ENCODE peak calls at places on chromosomes 4 and X, in nine cellular contexts. One of them, this sample, is unnamed.

GRCh38 chr4:31391976-31392375 is 671.8 kb downstream of the PCDH7 start:
- DNase-seq in PC-9: no peak
- DNase-seq in HCT116: no peak
- DNase-seq in H9: no peak
- DNase-seq in HepG2: no peak
- DNase-seq in IMR-90: no peak
- DNase-seq in mesenchymal stem cell: no peak
- DNase-seq in neuronal stem cell: no peak
- DNase-seq in endothelial cell of umbilical vein: no peak
- DNase-seq in this sample: no peak

GRCh38 chrX:154436597-154437397 is at the start of gene GDI1:
- DNase-seq in PC-9: no peak
- DNase-seq in HCT116: no peak
- DNase-seq in H9: peak; percentile 54
- DNase-seq in HepG2: no peak
- DNase-seq in IMR-90: peak; percentile 22
- DNase-seq in mesenchymal stem cell: peak; percentile 62
- DNase-seq in neuronal stem cell: no peak
- DNase-seq in endothelial cell of umbilical vein: no peak
- DNase-seq in this sample: peak; percentile 70

GRCh38 chr4:82097504-82097903 is 276.3 kb downstream of the HNRNPD start:
- DNase-seq in PC-9: no peak
- DNase-seq in HCT116: no peak
- DNase-seq in H9: no peak
- DNase-seq in HepG2: no peak
- DNase-seq in IMR-90: no peak
- DNase-seq in mesenchymal stem cell: no peak
- DNase-seq in neuronal stem cell: no peak
- DNase-seq in endothelial cell of umbilical vein: no peak
- DNase-seq in this sample: no peak

GRCh38 chr4:184538023-184538599 is 63.8 kb upstream of the IRF2 start:
- DNase-seq in PC-9: peak; percentile 65
- DNase-seq in HCT116: peak; percentile 66
- DNase-seq in H9: no peak
- DNase-seq in HepG2: peak; percentile 85
- DNase-seq in IMR-90: peak; percentile 90
- DNase-seq in mesenchymal stem cell: peak; percentile 92
- DNase-seq in neuronal stem cell: peak; percentile 70
- DNase-seq in endothelial cell of umbilical vein: peak; percentile 92
- DNase-seq in this sample: peak; percentile 41

GRCh38 chr4:172011196-172011595 is 198.0 kb downstream of the GALNTL6 start:
- DNase-seq in PC-9: no peak
- DNase-seq in HCT116: no peak
- DNase-seq in H9: no peak
- DNase-seq in HepG2: no peak
- DNase-seq in IMR-90: no peak
- DNase-seq in mesenchymal stem cell: no peak
- DNase-seq in neuronal stem cell: no peak
- DNase-seq in endothelial cell of umbilical vein: no peak
- DNase-seq in this sample: peak; percentile 49

GRCh38 chrX:1153940-1154339 is 58.5 kb downstream of the CRLF2 start:
- DNase-seq in PC-9: peak; percentile 43
- DNase-seq in HCT116: no peak
- DNase-seq in H9: no peak
- DNase-seq in HepG2: no peak
- DNase-seq in IMR-90: no peak
- DNase-seq in mesenchymal stem cell: no peak
- DNase-seq in neuronal stem cell: no peak
- DNase-seq in endothelial cell of umbilical vein: no peak
- DNase-seq in this sample: no peak

GRCh38 chr4:170853422-170854021 is 763.8 kb upstream of the AADAT start:
- DNase-seq in PC-9: no peak
- DNase-seq in HCT116: peak; percentile 48
- DNase-seq in H9: peak; percentile 71
- DNase-seq in HepG2: peak; percentile 19
- DNase-seq in IMR-90: no peak
- DNase-seq in mesenchymal stem cell: peak; percentile 51
- DNase-seq in neuronal stem cell: peak; percentile 31
- DNase-seq in endothelial cell of umbilical vein: no peak
- DNase-seq in this sample: peak; percentile 80

GRCh38 chrX:16487620-16488380 is 162.2 kb upstream of the S100G start:
- DNase-seq in PC-9: no peak
- DNase-seq in HCT116: no peak
- DNase-seq in H9: no peak
- DNase-seq in HepG2: no peak
- DNase-seq in IMR-90: peak; percentile 66
- DNase-seq in mesenchymal stem cell: peak; percentile 5
- DNase-seq in neuronal stem cell: no peak
- DNase-seq in endothelial cell of umbilical vein: no peak
- DNase-seq in this sample: no peak

GRCh38 chr4:24686866-24687672 is 102.7 kb upstream of the DHX15 start:
- DNase-seq in PC-9: peak; percentile 44
- DNase-seq in HCT116: peak; percentile 36
- DNase-seq in H9: peak; percentile 66
- DNase-seq in HepG2: peak; percentile 17
- DNase-seq in IMR-90: no peak
- DNase-seq in mesenchymal stem cell: no peak
- DNase-seq in neuronal stem cell: peak; percentile 18
- DNase-seq in endothelial cell of umbilical vein: peak; percentile 11
- DNase-seq in this sample: peak; percentile 78

GRCh38 chr4:147049940-147050852 is 104.5 kb upstream of the TTC29 start:
- DNase-seq in PC-9: no peak
- DNase-seq in HCT116: no peak
- DNase-seq in H9: no peak
- DNase-seq in HepG2: no peak
- DNase-seq in IMR-90: peak; percentile 56
- DNase-seq in mesenchymal stem cell: peak; percentile 20
- DNase-seq in neuronal stem cell: no peak
- DNase-seq in endothelial cell of umbilical vein: no peak
- DNase-seq in this sample: no peak

GRCh38 chr4:52643846-52644245 is 15.3 kb downstream of the USP46 start:
- DNase-seq in PC-9: no peak
- DNase-seq in HCT116: peak; percentile 4
- DNase-seq in H9: no peak
- DNase-seq in HepG2: peak; percentile 34
- DNase-seq in IMR-90: peak; percentile 78
- DNase-seq in mesenchymal stem cell: peak; percentile 69
- DNase-seq in neuronal stem cell: no peak
- DNase-seq in endothelial cell of umbilical vein: peak; percentile 44
- DNase-seq in this sample: no peak

GRCh38 chr4:66554844-66555243 is 884.6 kb upstream of the EPHA5 start:
- DNase-seq in PC-9: no peak
- DNase-seq in HCT116: no peak
- DNase-seq in H9: no peak
- DNase-seq in HepG2: no peak
- DNase-seq in IMR-90: no peak
- DNase-seq in mesenchymal stem cell: no peak
- DNase-seq in neuronal stem cell: no peak
- DNase-seq in endothelial cell of umbilical vein: no peak
- DNase-seq in this sample: no peak

GRCh38 chr4:67531349-67531748 is 14.0 kb downstream of the CENPC start:
- DNase-seq in PC-9: no peak
- DNase-seq in HCT116: no peak
- DNase-seq in H9: no peak
- DNase-seq in HepG2: no peak
- DNase-seq in IMR-90: no peak
- DNase-seq in mesenchymal stem cell: no peak
- DNase-seq in neuronal stem cell: no peak
- DNase-seq in endothelial cell of umbilical vein: no peak
- DNase-seq in this sample: no peak

GRCh38 chr4:95377511-95377910 is 171.3 kb downstream of the UNC5C start:
- DNase-seq in PC-9: no peak
- DNase-seq in HCT116: no peak
- DNase-seq in H9: no peak
- DNase-seq in HepG2: no peak
- DNase-seq in IMR-90: no peak
- DNase-seq in mesenchymal stem cell: no peak
- DNase-seq in neuronal stem cell: no peak
- DNase-seq in endothelial cell of umbilical vein: no peak
- DNase-seq in this sample: no peak

GRCh38 chr4:168631241-168632151 is 134.6 kb downstream of the PALLD start:
- DNase-seq in PC-9: peak; percentile 66
- DNase-seq in HCT116: no peak
- DNase-seq in H9: peak; percentile 73
- DNase-seq in HepG2: no peak
- DNase-seq in IMR-90: peak; percentile 55
- DNase-seq in mesenchymal stem cell: peak; percentile 80
- DNase-seq in neuronal stem cell: peak; percentile 83
- DNase-seq in endothelial cell of umbilical vein: peak; percentile 72
- DNase-seq in this sample: peak; percentile 87

GRCh38 chr4:136524039-136524438 is 1008.3 kb downstream of the PCDH18 start:
- DNase-seq in PC-9: no peak
- DNase-seq in HCT116: no peak
- DNase-seq in H9: no peak
- DNase-seq in HepG2: no peak
- DNase-seq in IMR-90: no peak
- DNase-seq in mesenchymal stem cell: no peak
- DNase-seq in neuronal stem cell: no peak
- DNase-seq in endothelial cell of umbilical vein: no peak
- DNase-seq in this sample: no peak

GRCh38 chr4:4541040-4541631 is 712 bp downstream of the STX18 start:
- DNase-seq in PC-9: peak; percentile 89
- DNase-seq in HCT116: no peak
- DNase-seq in H9: no peak
- DNase-seq in HepG2: peak; percentile 60
- DNase-seq in IMR-90: peak; percentile 65
- DNase-seq in mesenchymal stem cell: peak; percentile 86
- DNase-seq in neuronal stem cell: no peak
- DNase-seq in endothelial cell of umbilical vein: peak; percentile 50
- DNase-seq in this sample: no peak

GRCh38 chr4:88043001-88043400 is 35.6 kb downstream of the PKD2 start:
- DNase-seq in PC-9: no peak
- DNase-seq in HCT116: no peak
- DNase-seq in H9: no peak
- DNase-seq in HepG2: no peak
- DNase-seq in IMR-90: no peak
- DNase-seq in mesenchymal stem cell: no peak
- DNase-seq in neuronal stem cell: no peak
- DNase-seq in endothelial cell of umbilical vein: peak; percentile 59
- DNase-seq in this sample: no peak

GRCh38 chr4:166875821-166876220 is 358.5 kb downstream of the SPOCK3 start:
- DNase-seq in PC-9: no peak
- DNase-seq in HCT116: no peak
- DNase-seq in H9: no peak
- DNase-seq in HepG2: no peak
- DNase-seq in IMR-90: no peak
- DNase-seq in mesenchymal stem cell: no peak
- DNase-seq in neuronal stem cell: peak; percentile 8
- DNase-seq in endothelial cell of umbilical vein: no peak
- DNase-seq in this sample: peak; percentile 27

GRCh38 chr4:2482192-2482591 is 13.3 kb downstream of the RNF4 start:
- DNase-seq in PC-9: no peak
- DNase-seq in HCT116: no peak
- DNase-seq in H9: no peak
- DNase-seq in HepG2: no peak
- DNase-seq in IMR-90: no peak
- DNase-seq in mesenchymal stem cell: no peak
- DNase-seq in neuronal stem cell: no peak
- DNase-seq in endothelial cell of umbilical vein: no peak
- DNase-seq in this sample: no peak
- H3K4me1 ChIP-seq in PC-9: no peaks in the 10 kb centered on the region
- H3K4me1 ChIP-seq in HCT116: no peaks in the 10 kb centered on the region
- H3K4me1 ChIP-seq in H9: peaks cover 2% of the 10 kb centered on the region
- H3K4me1 ChIP-seq in HepG2: peaks cover 62% of the 10 kb centered on the region
- H3K4me1 ChIP-seq in IMR-90: peaks cover 3% of the 10 kb centered on the region
- H3K4me1 ChIP-seq in mesenchymal stem cell: peaks cover 15% of the 10 kb centered on the region
- H3K4me1 ChIP-seq in neuronal stem cell: no peaks in the 10 kb centered on the region
- H3K4me1 ChIP-seq in endothelial cell of umbilical vein: peaks cover 31% of the 10 kb centered on the region
- H3K4me1 ChIP-seq in this sample: peaks cover 69% of the 10 kb centered on the region

DNA sequence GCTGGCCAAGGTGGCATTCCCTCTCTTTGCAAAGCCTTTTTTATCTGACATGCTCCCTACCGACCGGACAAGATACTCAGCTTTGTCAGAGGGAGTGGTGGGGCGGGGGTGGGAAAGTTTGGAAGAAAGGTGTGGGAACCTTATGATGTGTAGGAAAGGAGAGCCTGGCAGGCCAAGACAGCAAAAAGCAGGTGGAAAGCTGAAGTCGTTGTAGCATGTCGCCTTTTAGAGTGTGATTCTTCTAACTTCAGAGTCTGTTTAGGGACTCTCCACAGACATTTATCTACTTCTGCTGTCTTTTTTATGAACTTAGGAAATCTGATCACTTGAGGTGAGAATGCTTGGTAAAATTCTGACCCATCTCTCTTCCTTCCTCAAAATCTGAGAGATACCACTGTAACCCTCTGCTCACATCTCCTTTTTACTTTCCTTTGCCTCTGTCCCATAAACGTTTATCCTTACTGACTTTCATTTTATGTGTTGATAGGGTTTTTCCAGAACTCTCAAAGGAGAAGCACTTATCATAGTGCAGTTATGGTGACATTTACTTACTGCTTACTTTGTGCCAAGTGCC is 8.2 kb upstream of the RUFY3 start:
- DNase-seq in PC-9: no peak
- DNase-seq in HCT116: no peak
- DNase-seq in H9: no peak
- DNase-seq in HepG2: no peak
- DNase-seq in IMR-90: no peak
- DNase-seq in mesenchymal stem cell: no peak
- DNase-seq in neuronal stem cell: no peak
- DNase-seq in endothelial cell of umbilical vein: no peak
- DNase-seq in this sample: peak; percentile 38
- H2AFZ ChIP-seq in PC-9: no peak overlapping the region
- H2AFZ ChIP-seq in HCT116: no peak overlapping the region
- H2AFZ ChIP-seq in H9: no peak overlapping the region
- H2AFZ ChIP-seq in HepG2: no peak overlapping the region
- H2AFZ ChIP-seq in IMR-90: no peak overlapping the region
- H2AFZ ChIP-seq in mesenchymal stem cell: no peak overlapping the region
- H2AFZ ChIP-seq in neuronal stem cell: no peak overlapping the region
- H2AFZ ChIP-seq in endothelial cell of umbilical vein: no peak overlapping the region
- H2AFZ ChIP-seq in this sample: no peak overlapping the region

GRCh38 chr4:1243451-1244080 is 5.4 kb downstream of the CTBP1 start:
- DNase-seq in PC-9: no peak
- DNase-seq in HCT116: no peak
- DNase-seq in H9: peak; percentile 27
- DNase-seq in HepG2: no peak
- DNase-seq in IMR-90: no peak
- DNase-seq in mesenchymal stem cell: no peak
- DNase-seq in neuronal stem cell: no peak
- DNase-seq in endothelial cell of umbilical vein: no peak
- DNase-seq in this sample: no peak
- H3K4me1 ChIP-seq in PC-9: peaks cover 16% of the 10 kb centered on the region
- H3K4me1 ChIP-seq in HCT116: peaks cover 9% of the 10 kb centered on the region
- H3K4me1 ChIP-seq in H9: no peaks in the 10 kb centered on the region
- H3K4me1 ChIP-seq in HepG2: peaks cover 25% of the 10 kb centered on the region
- H3K4me1 ChIP-seq in IMR-90: peaks cover 16% of the 10 kb centered on the region
- H3K4me1 ChIP-seq in mesenchymal stem cell: peaks cover 60% of the 10 kb centered on the region
- H3K4me1 ChIP-seq in neuronal stem cell: peaks cover 11% of the 10 kb centered on the region
- H3K4me1 ChIP-seq in endothelial cell of umbilical vein: peaks cover 14% of the 10 kb centered on the region
- H3K4me1 ChIP-seq in this sample: peaks cover 4% of the 10 kb centered on the region

DNA sequence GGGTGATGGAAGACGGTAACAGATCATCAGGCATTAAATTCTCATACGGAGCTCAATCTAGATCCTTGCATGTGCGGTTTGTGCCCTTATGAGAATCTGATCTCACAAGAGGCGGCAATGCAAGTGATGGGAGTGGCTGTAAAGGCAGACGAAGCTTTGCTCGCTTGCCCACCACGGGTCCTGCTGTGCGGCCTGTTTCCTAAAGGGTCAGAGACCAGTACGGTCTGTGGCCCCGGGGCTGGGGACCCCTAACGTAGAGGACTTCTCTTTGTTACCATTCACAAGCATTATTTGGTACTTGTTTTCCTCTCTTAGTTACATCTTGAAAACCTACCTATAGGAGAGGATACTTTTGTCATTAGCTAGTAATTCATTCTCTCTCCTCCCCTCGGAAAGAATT is 221.0 kb downstream of the ADAM29 start:
- DNase-seq in PC-9: no peak
- DNase-seq in HCT116: no peak
- DNase-seq in H9: no peak
- DNase-seq in HepG2: no peak
- DNase-seq in IMR-90: no peak
- DNase-seq in mesenchymal stem cell: no peak
- DNase-seq in neuronal stem cell: no peak
- DNase-seq in endothelial cell of umbilical vein: no peak
- DNase-seq in this sample: peak; percentile 1
- H2AFZ ChIP-seq in PC-9: no peak overlapping the region
- H2AFZ ChIP-seq in HCT116: no peak overlapping the region
- H2AFZ ChIP-seq in H9: no peak overlapping the region
- H2AFZ ChIP-seq in HepG2: no peak overlapping the region
- H2AFZ ChIP-seq in IMR-90: no peak overlapping the region
- H2AFZ ChIP-seq in mesenchymal stem cell: no peak overlapping the region
- H2AFZ ChIP-seq in neuronal stem cell: no peak overlapping the region
- H2AFZ ChIP-seq in endothelial cell of umbilical vein: no peak overlapping the region
- H2AFZ ChIP-seq in this sample: no peak overlapping the region

This sample was measured in GM23338.